ENCODE peak calls at places on chromosomes 13 and 19, in ten cellular contexts. J, A, B, Q, U, W, P, K, E and C are unnamed samples.

GRCh38 chr13:26600345-26600761 is 42.9 kb downstream of the WASF3 start:
- DNase-seq in J (no peak), A (no peak), B (no peak), Q (no peak), U (no peak), W (no peak), P (no peak), K (no peak), E (peak), C (no peak)

GRCh38 chr13:108077284-108077683 is 138.1 kb downstream of the LIG4 start:
- DNase-seq in J (no peak), A (no peak), B (no peak), Q (no peak), U (no peak), W (no peak), P (no peak), K (no peak), E (no peak), C (no peak)

GRCh38 chr19:48418317-48419064 is 25.0 kb downstream of the GRIN2D start:
- DNase-seq in J (no peak), A (no peak), B (no peak), Q (no peak), U (no peak), W (no peak), P (no peak), K (no peak), E (no peak), C (no peak)

GRCh38 chr13:38888309-38888708 is 102.3 kb downstream of the STOML3 start:
- DNase-seq in J (no peak), A (no peak), B (no peak), Q (no peak), U (no peak), W (no peak), P (no peak), K (no peak), E (no peak), C (no peak)

GRCh38 chr13:113146750-113147149 is 11.7 kb upstream of the PROZ start:
- DNase-seq in J (no peak), A (no peak), B (no peak), Q (no peak), U (peak), W (no peak), P (no peak), K (no peak), E (no peak), C (no peak)

GRCh38 chr13:83449666-83450395 is 432.4 kb downstream of the SLITRK1 start:
- DNase-seq in J (no peak), A (no peak), B (no peak), Q (no peak), U (no peak), W (no peak), P (no peak), K (peak), E (no peak), C (no peak)

GRCh38 chr19:23823952-23824389 is 65.3 kb upstream of the ZNF681 start:
- DNase-seq in J (peak), A (peak), B (no peak), Q (no peak), U (no peak), W (no peak), P (no peak), K (no peak), E (no peak), C (no peak)

GRCh38 chr13:110341445-110342247 is 34.6 kb downstream of the COL4A2 start:
- DNase-seq in J (no peak), A (peak), B (no peak), Q (peak), U (peak), W (no peak), P (no peak), K (peak), E (no peak), C (no peak)

GRCh38 chr13:114131581-114132418 is 623 bp downstream of the RASA3 start:
- DNase-seq in J (peak), A (no peak), B (no peak), Q (no peak), U (no peak), W (no peak), P (no peak), K (peak), E (no peak), C (no peak)

GRCh38 chr13:44818428-44818827 is 170.8 kb downstream of the NUFIP1 start:
- DNase-seq in J (no peak), A (no peak), B (peak), Q (no peak), U (no peak), W (no peak), P (no peak), K (peak), E (no peak), C (no peak)

DNA sequence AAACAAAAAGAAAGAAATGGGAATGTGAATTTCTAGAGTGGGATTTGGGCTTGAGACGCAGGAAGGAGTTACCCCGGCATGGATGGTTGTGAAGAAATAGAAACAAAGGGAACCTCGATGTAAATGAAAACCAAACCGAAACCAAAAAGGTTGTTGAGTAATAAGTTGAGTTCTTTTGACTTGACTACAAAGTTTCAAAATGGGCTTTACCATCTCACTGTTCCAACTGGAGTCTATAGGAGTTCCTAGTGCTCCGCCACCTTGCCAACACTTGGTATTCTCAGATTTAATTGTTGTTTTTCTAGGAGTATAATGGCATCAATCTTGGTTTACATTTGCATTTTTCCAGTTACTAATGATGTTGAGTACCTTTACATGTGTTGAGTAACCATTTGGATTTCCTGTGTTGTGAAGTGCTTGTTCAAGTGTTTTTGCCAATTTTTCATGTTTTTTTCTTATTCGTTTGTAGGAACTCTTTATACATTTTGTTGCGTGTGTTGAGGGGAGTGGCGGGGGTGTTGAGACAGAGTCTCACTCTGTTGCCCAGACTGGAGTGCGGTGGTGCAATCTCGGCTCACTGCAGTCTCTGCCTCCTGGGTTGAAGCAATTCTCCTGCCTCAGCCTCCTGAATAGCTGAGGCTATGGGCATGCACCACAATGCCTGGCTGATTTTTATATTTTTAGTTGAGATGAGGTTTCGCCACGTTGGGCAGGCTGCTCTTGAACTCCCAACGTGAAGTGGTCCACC is 9.2 kb downstream of the UBE2S start:
- DNase-seq in J (no peak), A (no peak), B (no peak), Q (no peak), U (no peak), W (no peak), P (no peak), K (no peak), E (no peak), C (no peak)
- TF ChIP-seq CTCF in J (no peak), A (no peak), B (no peak), Q (no peak), U (no peak), W (no peak), P (no peak), K (no peak), E (no peak), C (no peak)

GRCh38 chr13:102907016-102907756 is 61.4 kb downstream of the ERCC5 start:
- DNase-seq in J (no peak), A (no peak), B (no peak), Q (no peak), U (no peak), W (no peak), P (no peak), K (no peak), E (no peak), C (no peak)
- TF ChIP-seq CTCF in J (no peak), A (no peak), B (no peak), Q (no peak), U (no peak), W (no peak), P (no peak), K (no peak), E (no peak), C (no peak)

DNA sequence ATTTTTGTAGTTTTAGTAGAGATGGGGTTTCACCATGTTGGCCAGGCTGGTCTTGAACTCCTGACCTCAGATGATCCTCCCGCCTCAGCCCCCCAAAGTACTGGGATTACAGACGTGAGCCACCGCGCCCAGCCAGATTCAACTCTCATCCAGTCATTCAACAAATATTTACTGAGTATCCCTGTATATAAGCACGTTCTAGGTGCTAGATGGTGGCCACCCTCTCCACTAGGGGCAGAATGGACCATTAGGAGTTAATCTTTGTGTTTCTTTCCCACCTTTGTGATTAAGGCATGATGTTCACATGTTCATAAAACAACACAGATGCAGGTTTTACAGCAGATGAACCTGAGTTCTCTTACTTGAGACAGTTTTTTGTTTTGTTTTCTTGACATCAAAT is 7.3 kb downstream of the SHKBP1 start:
- DNase-seq in J (no peak), A (no peak), B (no peak), Q (no peak), U (no peak), W (no peak), P (no peak), K (no peak), E (no peak), C (no peak)
- TF ChIP-seq CTCF in J (no peak), A (peak), B (no peak), Q (no peak), U (no peak), W (no peak), P (no peak), K (peak), E (no peak), C (no peak)

GRCh38 chr19:41879080-41879479 is 2.0 kb downstream of the CD79A start:
- DNase-seq in J (no peak), A (no peak), B (no peak), Q (no peak), U (no peak), W (no peak), P (no peak), K (no peak), E (no peak), C (no peak)

GRCh38 chr19:41877916-41878905 is 1.1 kb downstream of the CD79A start:
- DNase-seq in J (no peak), A (no peak), B (no peak), Q (no peak), U (no peak), W (no peak), P (no peak), K (no peak), E (no peak), C (no peak)

GRCh38 chr19:41879670-41880328 is 2.7 kb downstream of the CD79A start:
- DNase-seq in J (no peak), A (no peak), B (no peak), Q (no peak), U (no peak), W (no peak), P (no peak), K (no peak), E (no peak), C (no peak)

GRCh38 chr19:41876847-41877489 is at the start of gene CD79A:
- DNase-seq in J (no peak), A (no peak), B (no peak), Q (no peak), U (no peak), W (no peak), P (no peak), K (no peak), E (no peak), C (no peak)

DNA sequence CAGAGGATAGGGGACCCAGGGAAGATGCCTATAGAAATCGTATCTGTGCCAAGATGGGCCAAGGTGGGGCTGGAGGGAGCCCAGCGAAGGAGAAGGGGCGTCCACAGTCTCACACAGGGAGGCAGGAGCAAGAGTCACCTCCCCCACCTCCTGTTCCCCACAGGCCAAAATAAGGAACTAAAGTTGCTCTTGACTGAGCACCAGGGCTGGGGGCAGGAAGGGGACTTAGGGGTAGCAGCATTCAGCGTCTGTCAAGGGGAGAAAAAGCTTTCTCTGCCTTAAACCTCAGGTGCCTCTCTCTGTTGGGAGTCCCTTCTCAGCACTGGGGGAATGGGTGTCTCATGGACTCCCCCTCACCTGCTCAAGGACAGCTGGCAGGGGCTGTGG is 404 bp downstream of the CD79A start:
- DNase-seq in J (no peak), A (no peak), B (no peak), Q (no peak), U (no peak), W (no peak), P (no peak), K (no peak), E (no peak), C (no peak)
- TF ChIP-seq CTCF in J (no peak), A (no peak), B (no peak), Q (no peak), U (no peak), W (no peak), P (no peak), K (no peak), E (no peak), C (no peak)

GRCh38 chr13:73401769-73402168 is 343.0 kb downstream of the KLF5 start:
- DNase-seq in J (no peak), A (no peak), B (no peak), Q (no peak), U (no peak), W (no peak), P (no peak), K (no peak), E (no peak), C (no peak)
- TF ChIP-seq CTCF in J (no peak), A (no peak), B (peak), Q (no peak), U (no peak), W (no peak), P (no peak), K (no peak), E (no peak), C (no peak)

DNA sequence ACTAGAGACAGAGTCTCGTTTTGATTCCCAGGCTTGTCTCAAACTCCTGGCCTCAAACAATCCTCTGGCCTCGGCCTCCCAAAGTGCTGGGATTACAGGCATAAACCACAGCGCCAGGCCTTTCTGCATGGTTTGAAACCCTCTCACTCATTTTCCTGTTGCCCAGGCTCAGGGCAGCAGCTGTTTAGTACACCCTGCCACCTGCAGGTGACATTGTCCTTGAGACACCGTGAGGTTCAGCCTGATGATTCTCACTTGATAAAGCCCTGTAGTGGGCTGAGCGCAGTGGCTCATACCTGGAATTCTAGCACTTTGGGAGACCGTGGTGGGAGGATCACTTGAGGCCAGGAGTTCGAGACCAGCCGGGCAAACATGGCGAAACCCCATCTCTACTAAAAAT is 12.5 kb downstream of the IL12RB1 start:
- DNase-seq in J (no peak), A (no peak), B (no peak), Q (no peak), U (no peak), W (no peak), P (no peak), K (no peak), E (no peak), C (no peak)
- TF ChIP-seq CTCF in J (no peak), A (no peak), B (peak), Q (no peak), U (no peak), W (no peak), P (no peak), K (no peak), E (no peak), C (no peak)

GRCh38 chr13:77918391-77919261 is at the start of gene EDNRB:
- DNase-seq in J (peak), A (peak), B (peak), Q (peak), U (peak), W (no peak), P (no peak), K (peak), E (peak), C (no peak)
- TF ChIP-seq CTCF in J (no peak), A (no peak), B (peak), Q (no peak), U (no peak), W (no peak), P (no peak), K (peak), E (no peak), C (no peak)

GRCh38 chr13:24540236-24541126 is 27.9 kb upstream of the PARP4 start:
- DNase-seq in J (no peak), A (peak), B (peak), Q (no peak), U (no peak), W (no peak), P (no peak), K (peak), E (no peak), C (no peak)
- TF ChIP-seq CTCF in J (no peak), A (peak), B (peak), Q (no peak), U (no peak), W (no peak), P (no peak), K (peak), E (no peak), C (no peak)

GRCh38 chr13:95608640-95609280 is 35.7 kb downstream of the DZIP1 start:
- DNase-seq in J (no peak), A (no peak), B (no peak), Q (no peak), U (no peak), W (no peak), P (no peak), K (no peak), E (no peak), C (no peak)
- TF ChIP-seq CTCF in J (no peak), A (no peak), B (no peak), Q (no peak), U (no peak), W (no peak), P (no peak), K (no peak), E (no peak), C (no peak)